ENCODE peak calls at places on chromosomes 4 and X, in ten cellular contexts. One of them, this sample, is unnamed.
A peak's percentile ranks its signal among the peaks of the same experiment; 100 is the strongest.

GRCh38 chrX:20906571-20906970 is 467.6 kb upstream of the CNKSR2 start:
- DNase-seq in endothelial cell of umbilical vein: no peak
- DNase-seq in prostate gland: no peak
- DNase-seq in suprapubic skin: no peak
- DNase-seq in A549: peak; percentile 1
- DNase-seq in heart left ventricle: no peak
- DNase-seq in tibial nerve: no peak
- DNase-seq in IMR-90: no peak
- DNase-seq in uterus: no peak
- DNase-seq in body of pancreas: no peak
- DNase-seq in this sample: no peak

GRCh38 chr4:144627663-144628076 is 18.3 kb upstream of the HHIP start:
- DNase-seq in endothelial cell of umbilical vein: peak; percentile 96
- DNase-seq in prostate gland: no peak
- DNase-seq in suprapubic skin: no peak
- DNase-seq in A549: peak; percentile 14
- DNase-seq in heart left ventricle: no peak
- DNase-seq in tibial nerve: no peak
- DNase-seq in IMR-90: peak; percentile 73
- DNase-seq in uterus: no peak
- DNase-seq in body of pancreas: no peak
- DNase-seq in this sample: no peak

GRCh38 chr4:5887361-5888221 is 5.3 kb downstream of the CRMP1 start:
- DNase-seq in endothelial cell of umbilical vein: no peak
- DNase-seq in prostate gland: no peak
- DNase-seq in suprapubic skin: no peak
- DNase-seq in A549: no peak
- DNase-seq in heart left ventricle: no peak
- DNase-seq in tibial nerve: no peak
- DNase-seq in IMR-90: no peak
- DNase-seq in uterus: no peak
- DNase-seq in body of pancreas: no peak
- DNase-seq in this sample: no peak

GRCh38 chr4:110897779-110898178 is 274.9 kb upstream of the PITX2 start:
- DNase-seq in endothelial cell of umbilical vein: no peak
- DNase-seq in prostate gland: no peak
- DNase-seq in suprapubic skin: no peak
- DNase-seq in A549: no peak
- DNase-seq in heart left ventricle: no peak
- DNase-seq in tibial nerve: no peak
- DNase-seq in IMR-90: no peak
- DNase-seq in uterus: no peak
- DNase-seq in body of pancreas: no peak
- DNase-seq in this sample: no peak

GRCh38 chr4:53055274-53055673 is 193.2 kb downstream of the RASL11B start:
- DNase-seq in endothelial cell of umbilical vein: no peak
- DNase-seq in prostate gland: no peak
- DNase-seq in suprapubic skin: no peak
- DNase-seq in A549: no peak
- DNase-seq in heart left ventricle: no peak
- DNase-seq in tibial nerve: no peak
- DNase-seq in IMR-90: peak; percentile 84
- DNase-seq in uterus: no peak
- DNase-seq in body of pancreas: no peak
- DNase-seq in this sample: no peak

GRCh38 chrX:144006811-144007210 is 122.9 kb downstream of the UBE2NL start:
- DNase-seq in endothelial cell of umbilical vein: no peak
- DNase-seq in prostate gland: no peak
- DNase-seq in suprapubic skin: no peak
- DNase-seq in A549: no peak
- DNase-seq in heart left ventricle: no peak
- DNase-seq in tibial nerve: no peak
- DNase-seq in IMR-90: no peak
- DNase-seq in uterus: no peak
- DNase-seq in body of pancreas: no peak
- DNase-seq in this sample: no peak

GRCh38 chrX:33336783-33337182 is 125.4 kb upstream of the DMD start:
- DNase-seq in endothelial cell of umbilical vein: peak; percentile 38
- DNase-seq in prostate gland: peak; percentile 5
- DNase-seq in suprapubic skin: no peak
- DNase-seq in A549: peak; percentile 6
- DNase-seq in heart left ventricle: peak; percentile 6
- DNase-seq in tibial nerve: no peak
- DNase-seq in IMR-90: peak; percentile 29
- DNase-seq in uterus: no peak
- DNase-seq in body of pancreas: peak; percentile 21
- DNase-seq in this sample: peak; percentile 47

GRCh38 chrX:34893741-34894140 is 48.9 kb upstream of the FAM47B start:
- DNase-seq in endothelial cell of umbilical vein: peak; percentile 9
- DNase-seq in prostate gland: no peak
- DNase-seq in suprapubic skin: no peak
- DNase-seq in A549: no peak
- DNase-seq in heart left ventricle: no peak
- DNase-seq in tibial nerve: no peak
- DNase-seq in IMR-90: peak; percentile 16
- DNase-seq in uterus: no peak
- DNase-seq in body of pancreas: no peak
- DNase-seq in this sample: no peak

GRCh38 chr4:166501941-166502382 is 628.9 kb downstream of the TLL1 start:
- DNase-seq in endothelial cell of umbilical vein: no peak
- DNase-seq in prostate gland: no peak
- DNase-seq in suprapubic skin: no peak
- DNase-seq in A549: peak; percentile 52
- DNase-seq in heart left ventricle: no peak
- DNase-seq in tibial nerve: no peak
- DNase-seq in IMR-90: no peak
- DNase-seq in uterus: no peak
- DNase-seq in body of pancreas: peak; percentile 31
- DNase-seq in this sample: no peak

GRCh38 chr4:93203708-93204107 is 624.8 kb upstream of the ATOH1 start:
- DNase-seq in endothelial cell of umbilical vein: no peak
- DNase-seq in prostate gland: no peak
- DNase-seq in suprapubic skin: no peak
- DNase-seq in A549: peak; percentile 6
- DNase-seq in heart left ventricle: no peak
- DNase-seq in tibial nerve: no peak
- DNase-seq in IMR-90: peak; percentile 12
- DNase-seq in uterus: no peak
- DNase-seq in body of pancreas: no peak
- DNase-seq in this sample: no peak

GRCh38 chr4:664713-665231 is 9.3 kb downstream of the ATP5ME start:
- DNase-seq in endothelial cell of umbilical vein: no peak
- DNase-seq in prostate gland: no peak
- DNase-seq in suprapubic skin: peak; percentile 57
- DNase-seq in A549: no peak
- DNase-seq in heart left ventricle: no peak
- DNase-seq in tibial nerve: no peak
- DNase-seq in IMR-90: no peak
- DNase-seq in uterus: no peak
- DNase-seq in body of pancreas: no peak
- DNase-seq in this sample: no peak

GRCh38 chrX:54640721-54641120 is 110.7 kb downstream of the GNL3L start:
- DNase-seq in endothelial cell of umbilical vein: no peak
- DNase-seq in prostate gland: no peak
- DNase-seq in suprapubic skin: no peak
- DNase-seq in A549: no peak
- DNase-seq in heart left ventricle: no peak
- DNase-seq in tibial nerve: no peak
- DNase-seq in IMR-90: no peak
- DNase-seq in uterus: no peak
- DNase-seq in body of pancreas: no peak
- DNase-seq in this sample: no peak

DNA sequence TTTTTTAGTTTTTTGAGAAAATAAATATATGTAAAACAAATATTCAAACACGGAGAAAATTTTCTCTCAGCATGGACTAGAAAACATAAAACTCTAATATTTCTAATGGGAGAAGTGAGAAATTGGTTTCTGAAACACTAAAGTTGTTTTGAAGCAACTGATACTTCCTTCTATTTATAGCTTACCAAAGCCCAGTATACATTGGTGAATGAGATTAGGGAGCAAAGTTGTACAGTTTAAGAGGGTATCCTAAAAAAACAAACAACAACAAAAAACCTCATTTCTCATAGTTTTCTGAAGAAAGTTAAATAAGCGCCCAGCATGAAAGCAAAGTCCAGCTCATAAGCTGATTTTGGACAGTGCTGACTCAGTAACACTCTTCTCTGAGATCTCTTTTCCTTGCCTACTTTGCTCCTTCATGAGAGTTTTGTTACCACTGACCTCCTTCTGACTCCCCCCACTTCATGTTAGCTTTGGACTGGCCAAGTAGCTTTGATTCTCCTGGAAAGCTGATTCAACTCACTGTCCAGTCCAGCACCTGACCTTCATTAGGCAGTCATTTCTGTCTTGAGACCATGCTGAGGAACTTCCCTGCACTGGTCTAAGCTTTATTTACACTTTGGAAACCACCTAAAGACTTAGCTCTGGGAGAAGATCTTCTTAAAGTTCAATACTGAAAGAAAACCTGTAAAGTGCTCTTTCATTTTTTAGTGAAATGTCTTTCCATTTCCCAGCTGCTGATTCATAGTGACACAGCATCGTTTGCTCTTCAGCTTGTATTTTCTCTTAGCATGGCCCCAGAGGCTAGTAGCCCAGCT is 21.8 kb upstream of the P2RY10 start:
- DNase-seq in endothelial cell of umbilical vein: no peak
- DNase-seq in prostate gland: no peak
- DNase-seq in suprapubic skin: no peak
- DNase-seq in A549: peak; percentile 0
- DNase-seq in heart left ventricle: no peak
- DNase-seq in tibial nerve: no peak
- DNase-seq in IMR-90: no peak
- DNase-seq in uterus: no peak
- DNase-seq in body of pancreas: no peak
- DNase-seq in this sample: no peak
- H3K27ac ChIP-seq in endothelial cell of umbilical vein: no peak overlapping the region
- H3K27ac ChIP-seq in prostate gland: no peak overlapping the region
- H3K27ac ChIP-seq in suprapubic skin: no peak overlapping the region
- H3K27ac ChIP-seq in A549: no peak overlapping the region
- H3K27ac ChIP-seq in heart left ventricle: no peak overlapping the region
- H3K27ac ChIP-seq in tibial nerve: no peak overlapping the region
- H3K27ac ChIP-seq in IMR-90: no peak overlapping the region
- H3K27ac ChIP-seq in uterus: no peak overlapping the region
- H3K27ac ChIP-seq in body of pancreas: no peak overlapping the region
- H3K27ac ChIP-seq in this sample: no peak overlapping the region

GRCh38 chrX:119574394-119575266 is at the start of gene UBE2A:
- DNase-seq in endothelial cell of umbilical vein: peak; percentile 90
- DNase-seq in prostate gland: peak; percentile 82
- DNase-seq in suprapubic skin: peak; percentile 93
- DNase-seq in A549: peak; percentile 95
- DNase-seq in heart left ventricle: peak; percentile 92
- DNase-seq in tibial nerve: peak; percentile 79
- DNase-seq in IMR-90: peak; percentile 87
- DNase-seq in uterus: peak; percentile 87
- DNase-seq in body of pancreas: peak; percentile 89
- DNase-seq in this sample: peak; percentile 96
- TF ChIP-seq POLR2A in endothelial cell of umbilical vein: peak; percentile 82
- TF ChIP-seq POLR2A in prostate gland: peak; percentile 61
- TF ChIP-seq POLR2A in suprapubic skin: peak; percentile 80
- TF ChIP-seq POLR2A in A549: peak; percentile 95
- TF ChIP-seq POLR2A in heart left ventricle: peak; percentile 2
- TF ChIP-seq POLR2A in tibial nerve: peak; percentile 34
- TF ChIP-seq POLR2A in IMR-90: peak; percentile 96
- TF ChIP-seq POLR2A in uterus: peak; percentile 78
- TF ChIP-seq POLR2A in body of pancreas: peak; percentile 68
- TF ChIP-seq POLR2A in this sample: peak; percentile 79

DNA sequence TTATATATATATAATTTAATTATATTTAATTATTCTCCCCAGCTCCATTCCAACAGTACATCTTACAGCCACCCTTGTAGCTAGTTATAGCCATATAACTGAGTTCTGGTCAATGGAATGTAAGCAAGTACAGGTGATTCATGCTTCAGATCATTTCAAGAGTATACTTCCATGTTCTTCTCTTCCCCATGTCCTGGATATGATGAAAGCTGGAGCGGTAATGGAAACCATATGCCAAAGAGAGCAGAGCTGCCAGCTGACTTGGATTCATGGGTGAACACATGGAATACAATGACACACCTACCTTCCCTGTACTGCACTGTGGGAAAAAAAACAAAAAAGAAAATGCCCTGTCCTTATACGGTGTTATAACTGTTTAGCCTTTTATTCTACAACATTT is 17.5 kb upstream of the CORIN start:
- DNase-seq in endothelial cell of umbilical vein: no peak
- DNase-seq in prostate gland: no peak
- DNase-seq in suprapubic skin: peak; percentile 69
- DNase-seq in A549: no peak
- DNase-seq in heart left ventricle: no peak
- DNase-seq in tibial nerve: no peak
- DNase-seq in IMR-90: peak; percentile 98
- DNase-seq in uterus: no peak
- DNase-seq in body of pancreas: no peak
- DNase-seq in this sample: no peak
- H3K4me1 ChIP-seq in endothelial cell of umbilical vein: peaks cover 4% of the 10 kb centered on the region
- H3K4me1 ChIP-seq in prostate gland: peaks cover 5% of the 10 kb centered on the region
- H3K4me1 ChIP-seq in suprapubic skin: peaks cover 16% of the 10 kb centered on the region
- H3K4me1 ChIP-seq in A549: no peaks in the 10 kb centered on the region
- H3K4me1 ChIP-seq in heart left ventricle: peaks cover 17% of the 10 kb centered on the region
- H3K4me1 ChIP-seq in tibial nerve: no peaks in the 10 kb centered on the region
- H3K4me1 ChIP-seq in IMR-90: peaks cover 2% of the 10 kb centered on the region
- H3K4me1 ChIP-seq in uterus: peaks cover 4% of the 10 kb centered on the region
- H3K4me1 ChIP-seq in body of pancreas: no peaks in the 10 kb centered on the region
- H3K4me1 ChIP-seq in this sample: no peaks in the 10 kb centered on the region

DNA sequence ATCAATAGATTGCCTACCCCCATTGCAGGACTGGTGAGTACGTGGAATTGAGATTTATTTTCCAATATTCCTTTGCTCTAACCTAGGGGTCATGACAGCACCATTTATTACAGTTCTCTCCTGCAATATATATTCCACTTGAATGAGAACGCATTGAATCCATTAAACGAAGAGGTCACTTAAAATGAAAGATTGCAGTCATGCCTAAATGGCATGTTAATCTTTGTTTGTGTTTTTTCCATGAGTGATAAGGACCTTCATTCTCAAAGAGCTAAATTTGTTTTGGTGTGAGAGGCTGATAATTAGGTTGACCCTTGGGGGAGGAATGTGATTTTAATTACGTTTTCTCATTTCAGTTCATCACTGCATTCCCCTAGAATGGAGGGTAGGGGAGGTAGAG is 13.5 kb upstream of the LIMCH1 start:
- DNase-seq in endothelial cell of umbilical vein: no peak
- DNase-seq in prostate gland: no peak
- DNase-seq in suprapubic skin: no peak
- DNase-seq in A549: no peak
- DNase-seq in heart left ventricle: no peak
- DNase-seq in tibial nerve: no peak
- DNase-seq in IMR-90: no peak
- DNase-seq in uterus: no peak
- DNase-seq in body of pancreas: no peak
- DNase-seq in this sample: no peak
- H3K27ac ChIP-seq in endothelial cell of umbilical vein: peak overlapping the region; percentile 77
- H3K27ac ChIP-seq in prostate gland: no peak overlapping the region
- H3K27ac ChIP-seq in suprapubic skin: no peak overlapping the region
- H3K27ac ChIP-seq in A549: peak overlapping the region; percentile 90
- H3K27ac ChIP-seq in heart left ventricle: peak overlapping the region; percentile 17
- H3K27ac ChIP-seq in tibial nerve: peak overlapping the region; percentile 14
- H3K27ac ChIP-seq in IMR-90: no peak overlapping the region
- H3K27ac ChIP-seq in uterus: no peak overlapping the region
- H3K27ac ChIP-seq in body of pancreas: peak overlapping the region; percentile 15
- H3K27ac ChIP-seq in this sample: no peak overlapping the region